ENCODE peak calls at places on chromosomes 7 and 10, in five cellular contexts. H is H7; M is NCI-H510A treated with DMSO at 0.1 percent for 48 hours; Y is stimulated activated CD8-positive, alpha-beta memory T cell treated with anti-CD3 and anti-CD28 coated beads, Interleukin-4, amount 100 ng/mL, for 4 hours; V is mammary epithelial cell. E is an unnamed sample.
A peak's percentile ranks its signal among the peaks of the same experiment; 100 is the strongest.

GRCh38 chr7:10821156-10821555 is 152.5 kb upstream of the PHF14 start:
- DNase-seq in H (no peak), M (no peak), Y (no peak), V (no peak), E (no peak)

GRCh38 chr7:25720427-25720826 is 431.6 kb upstream of the NFE2L3 start:
- DNase-seq in H (peak; percentile 23), M (peak; percentile 10), Y (no peak), V (peak; percentile 1), E (peak; percentile 58)

GRCh38 chr7:36777062-36777461 is 52.8 kb upstream of the AOAH start:
- DNase-seq in H (no peak), M (no peak), Y (no peak), V (no peak), E (no peak)

GRCh38 chr7:106841896-106842390 is 23.1 kb upstream of the PIK3CG start:
- DNase-seq in H (no peak), M (no peak), Y (no peak), V (peak; percentile 30), E (no peak)

GRCh38 chr7:109476409-109476808 is 906.7 kb downstream of the DNAJB9 start:
- DNase-seq in H (no peak), M (peak; percentile 56), Y (no peak), V (no peak), E (no peak)

GRCh38 chr7:151756076-151756731 is 120.7 kb downstream of the PRKAG2 start:
- DNase-seq in H (no peak), M (no peak), Y (peak; percentile 33), V (peak; percentile 40), E (no peak)

GRCh38 chr7:137846588-137847417 is at the start of gene DGKI:
- DNase-seq in H (peak; percentile 87), M (no peak), Y (no peak), V (no peak), E (peak; percentile 77)

GRCh38 chr7:34357946-34358345 is 300.1 kb upstream of the NPSR1 start:
- DNase-seq in H (no peak), M (no peak), Y (no peak), V (no peak), E (no peak)

GRCh38 chr10:118983263-118983662 is 46.3 kb upstream of the NANOS1 start:
- DNase-seq in H (no peak), M (no peak), Y (no peak), V (no peak), E (peak; percentile 12)

GRCh38 chr10:30786131-30786530 is 156.6 kb upstream of the LYZL2 start:
- DNase-seq in H (no peak), M (no peak), Y (no peak), V (peak; percentile 35), E (no peak)

GRCh38 chr10:35552622-35553342 is 52.4 kb upstream of the GJD4 start:
- DNase-seq in H (no peak), M (no peak), Y (no peak), V (peak; percentile 19), E (no peak)

GRCh38 chr10:89588671-89589070 is 53.3 kb upstream of the SLC16A12 start:
- DNase-seq in H (no peak), M (no peak), Y (no peak), V (no peak), E (no peak)

GRCh38 chr10:49151025-49151445 is 17.2 kb upstream of the FAM170B start:
- DNase-seq in H (no peak), M (no peak), Y (no peak), V (no peak), E (no peak)

GRCh38 chr7:28172976-28173375 is 7.6 kb downstream of the JAZF1 start:
- DNase-seq in H (no peak), M (no peak), Y (no peak), V (no peak), E (no peak)

GRCh38 chr10:103772096-103772845 is 83.1 kb downstream of the SH3PXD2A start:
- DNase-seq in H (peak; percentile 93), M (peak; percentile 91), Y (peak; percentile 12), V (peak; percentile 78), E (peak; percentile 96)

GRCh38 chr7:94477878-94478277 is 31.7 kb upstream of the CASD1 start:
- DNase-seq in H (no peak), M (no peak), Y (no peak), V (no peak), E (no peak)

GRCh38 chr10:114026189-114027040 is 17.3 kb upstream of the ADRB1 start:
- DNase-seq in H (no peak), M (no peak), Y (no peak), V (peak; percentile 84), E (no peak)

GRCh38 chr7:1601956-1602355 is 32.1 kb upstream of the PSMG3 start:
- DNase-seq in H (peak; percentile 55), M (no peak), Y (no peak), V (no peak), E (no peak)

GRCh38 chr10:124935946-124936345 is 6.0 kb upstream of the ZRANB1 start:
- DNase-seq in H (no peak), M (no peak), Y (no peak), V (peak; percentile 63), E (no peak)

GRCh38 chr10:62264702-62265436 is 3.8 kb downstream of the RTKN2 start:
- DNase-seq in H (peak; percentile 67), M (peak; percentile 13), Y (no peak), V (peak; percentile 95), E (peak; percentile 86)

GRCh38 chr10:68330852-68331454 is 911 bp upstream of the HNRNPH3 start:
- DNase-seq in H (no peak), M (peak; percentile 56), Y (no peak), V (no peak), E (peak; percentile 24)

GRCh38 chr7:80676404-80676803 is 38.0 kb downstream of the CD36 start:
- DNase-seq in H (no peak), M (no peak), Y (no peak), V (no peak), E (no peak)

GRCh38 chr7:79308176-79308575 is 145.3 kb downstream of the MAGI2 start:
- DNase-seq in H (no peak), M (no peak), Y (no peak), V (peak; percentile 40), E (peak; percentile 29)

GRCh38 chr10:34780818-34781380 is 34.2 kb downstream of the PARD3 start:
- DNase-seq in H (peak; percentile 59), M (peak; percentile 32), Y (no peak), V (no peak), E (no peak)

E was measured in GM23338.